ENCODE peak calls at places on chromosomes 2 and 18, in four cellular contexts. R is DND-41, F is colonic mucosa, S is PC-3. Z is an unnamed sample. For H3K36me3, the result is how much of the 10 kb centered on the place peaks cover.

GRCh38 chr2:19256239-19256638 is 102.2 kb downstream of the OSR1 start:
- DNase-seq in R (no peak), S (peak), F (no peak), Z (no peak)

GRCh38 chr2:151437630-151438029 is 27.9 kb downstream of the RIF1 start:
- DNase-seq in R (no peak), F (no peak), S (peak), Z (peak)

GRCh38 chr2:44778221-44778654 is 163.3 kb upstream of the SIX3 start:
- DNase-seq in S (no peak), F (no peak), R (no peak), Z (peak)

GRCh38 chr2:200444530-200444929 is 65.3 kb downstream of the KCTD18 start:
- DNase-seq in F (no peak), S (no peak), R (no peak), Z (no peak)

GRCh38 chr2:1645761-1646476 is 98.4 kb downstream of the PXDN start:
- DNase-seq in S (no peak), R (no peak), F (no peak), Z (no peak)

GRCh38 chr2:43192039-43192438 is 34.4 kb downstream of the ZFP36L2 start:
- DNase-seq in F (no peak), S (peak), R (peak), Z (no peak)

GRCh38 chr2:172427990-172428840 is 829 bp downstream of the ITGA6 start:
- DNase-seq in F (peak), S (peak), R (peak), Z (peak)

GRCh38 chr2:14427982-14428567 is 204.4 kb upstream of the LRATD1 start:
- DNase-seq in F (peak), R (no peak), S (peak), Z (no peak)

GRCh38 chr18:73752546-73752945 is 395.1 kb downstream of the FBXO15 start:
- DNase-seq in R (no peak), S (peak), F (no peak), Z (no peak)

GRCh38 chr2:191678437-191679110 is 638 bp downstream of the NABP1 start:
- DNase-seq in S (peak), R (peak), F (peak), Z (peak)

GRCh38 chr2:235647264-235647663 is 153.4 kb downstream of the AGAP1 start:
- DNase-seq in F (no peak), R (no peak), S (no peak), Z (no peak)

GRCh38 chr18:53534695-53535094 is 689.8 kb downstream of the MBD2 start:
- DNase-seq in F (no peak), R (no peak), S (no peak), Z (no peak)

GRCh38 chr2:74835831-74836674 is 2.1 kb downstream of the HK2 start:
- DNase-seq in R (peak), F (peak), S (peak), Z (no peak)

GRCh38 chr2:58925676-58926081 is 684.6 kb upstream of the FANCL start:
- DNase-seq in S (no peak), F (no peak), R (no peak), Z (no peak)

GRCh38 chr2:226701052-226701451 is 98.6 kb downstream of the IRS1 start:
- DNase-seq in S (no peak), F (no peak), R (no peak), Z (no peak)

GRCh38 chr2:73984922-73985317 is 210 bp downstream of the TET3 start:
- DNase-seq in R (peak), F (peak), S (peak), Z (no peak)

GRCh38 chr2:109375656-109376055 is 238.1 kb downstream of the SEPTIN10 start:
- DNase-seq in F (peak), S (no peak), R (no peak), Z (no peak)

GRCh38 chr2:118763797-118764196 is 83.7 kb downstream of the EN1 start:
- DNase-seq in F (no peak), R (no peak), S (peak), Z (no peak)

DNA sequence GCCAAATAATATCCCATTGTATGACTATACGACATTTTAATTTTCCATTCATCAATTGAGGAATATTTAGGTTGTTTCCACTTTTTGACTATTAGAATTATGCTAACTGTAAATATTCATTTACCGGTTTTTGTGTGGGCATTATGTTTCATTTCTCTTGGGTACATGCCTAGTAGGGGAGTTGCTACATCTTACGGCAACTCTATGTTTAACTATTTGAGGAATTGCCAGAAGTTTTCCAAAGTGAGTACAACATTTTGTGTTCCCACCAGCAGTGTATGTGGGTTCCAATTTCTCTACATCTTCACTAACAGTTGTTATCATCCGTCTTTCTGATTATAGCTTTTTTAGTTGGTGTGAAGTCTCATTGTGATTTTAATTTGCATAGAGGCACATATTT is 1.6 kb upstream of the KDSR start:
- DNase-seq in S (no peak), R (no peak), F (no peak), Z (no peak)
- H3K4me3 ChIP-seq in S (peak), R (peak), F (no peak), Z (no peak)

GRCh38 chr2:161576421-161576820 is 47.8 kb upstream of the SLC4A10 start:
- DNase-seq in R (peak), S (peak), F (no peak), Z (no peak)
- TF ChIP-seq CTCF in R (peak), S (peak), F (no peak), Z (peak)

GRCh38 chr18:49486959-49487710 is at the start of gene C18orf32:
- DNase-seq in R (peak), S (peak), F (peak), Z (peak)

GRCh38 chr18:49486617-49486958 is 446 bp downstream of the C18orf32 start:
- DNase-seq in S (no peak), F (no peak), R (no peak), Z (no peak)

GRCh38 chr18:49491534-49491856 is 4.5 kb upstream of the C18orf32 start:
- DNase-seq in S (no peak), R (no peak), F (no peak), Z (no peak)

GRCh38 chr18:49490246-49490762 is 3.3 kb upstream of the C18orf32 start:
- DNase-seq in R (no peak), S (no peak), F (no peak), Z (no peak)

GRCh38 chr18:49487711-49488310 is 777 bp upstream of the C18orf32 start:
- DNase-seq in S (no peak), R (peak), F (no peak), Z (no peak)
- H3K36me3 ChIP-seq in S (under half), R (half or more), F (under half), Z (under half)

DNA sequence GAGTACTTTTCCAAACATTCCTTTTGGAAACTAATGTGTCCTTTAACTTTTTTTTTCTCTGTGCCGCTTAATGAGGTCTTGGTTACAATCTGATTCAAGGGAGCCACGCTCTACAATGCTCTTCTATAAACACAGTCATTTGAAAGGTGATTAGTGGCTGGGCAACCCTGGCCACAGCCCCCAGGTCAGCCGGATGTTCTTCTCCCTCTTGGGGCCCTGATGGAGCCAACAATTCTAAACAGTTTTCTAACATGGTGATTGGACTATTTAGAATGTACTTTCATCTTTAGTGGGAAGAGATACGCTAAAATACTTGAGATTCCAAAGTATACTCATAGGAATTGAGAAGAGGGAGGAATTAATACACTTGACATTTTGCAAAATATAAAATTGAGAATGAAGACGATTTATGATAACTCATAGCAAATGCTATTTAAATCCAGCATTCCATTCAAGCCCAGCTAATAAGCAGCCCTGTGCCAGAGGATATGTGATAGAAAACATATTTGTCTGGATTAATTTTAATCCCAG is 83.7 kb upstream of the MBOAT2 start:
- DNase-seq in S (no peak), R (no peak), F (no peak), Z (no peak)
- H3K4me3 ChIP-seq in S (no peak), R (no peak), F (no peak), Z (no peak)

GRCh38 chr2:217988014-217988839 is 14.6 kb downstream of the TNS1 start:
- DNase-seq in R (peak), F (peak), S (peak), Z (peak)

GRCh38 chr2:217990389-217990788 is 12.4 kb downstream of the TNS1 start:
- DNase-seq in F (no peak), R (no peak), S (no peak), Z (no peak)

GRCh38 chr2:217987391-217987790 is 15.4 kb downstream of the TNS1 start:
- DNase-seq in R (no peak), S (no peak), F (no peak), Z (no peak)

GRCh38 chr2:217989221-217989948 is 13.4 kb downstream of the TNS1 start:
- DNase-seq in F (no peak), S (no peak), R (no peak), Z (no peak)

DNA sequence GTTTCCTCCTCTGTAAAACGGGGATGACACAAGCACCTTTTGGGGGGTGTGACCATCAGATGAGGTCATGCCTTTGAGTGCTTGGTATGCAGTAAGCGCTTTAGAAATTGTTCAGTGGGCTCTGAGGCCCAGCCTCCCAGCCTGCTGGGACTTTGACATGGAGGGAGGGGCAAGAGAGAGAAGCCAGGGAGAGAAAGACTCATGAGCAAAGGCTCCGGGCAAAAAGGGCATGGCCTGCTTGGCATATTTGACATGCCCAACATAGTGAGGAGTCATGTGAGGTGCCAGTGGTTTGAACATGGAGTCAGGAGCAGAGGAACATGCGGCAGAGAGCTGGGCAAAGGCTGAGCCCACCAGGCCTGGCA is 14.0 kb downstream of the TNS1 start:
- DNase-seq in S (no peak), F (no peak), R (no peak), Z (no peak)
- TF ChIP-seq CTCF in S (no peak), F (no peak), R (no peak), Z (no peak)

DNA sequence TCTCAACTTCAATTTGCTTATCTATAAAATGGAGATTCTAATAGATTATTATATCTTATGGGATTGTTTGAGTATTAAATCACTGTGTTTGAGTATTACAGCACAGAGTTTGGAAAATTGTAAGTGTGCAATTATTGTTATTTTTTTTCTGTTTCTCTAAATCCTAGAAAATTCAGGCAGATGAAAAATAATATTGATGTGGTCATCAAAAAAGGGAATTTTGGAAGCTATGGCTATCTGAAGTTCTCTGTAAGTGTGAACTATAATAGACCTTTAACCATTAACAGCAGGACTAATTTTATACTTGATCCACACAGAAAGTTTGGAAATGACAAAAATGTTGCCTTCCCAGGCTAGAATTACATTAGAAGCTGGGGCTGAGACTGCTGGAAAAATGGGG is 393.2 kb downstream of the SUCLG1 start:
- DNase-seq in R (no peak), S (no peak), F (no peak), Z (no peak)
- H3K36me3 ChIP-seq in R (under half), S (under half), F (under half), Z (under half)

GRCh38 chr2:36951574-36951973 is 14.8 kb downstream of the STRN start:
- DNase-seq in F (no peak), S (peak), R (no peak), Z (no peak)

GRCh38 chr2:36952748-36953197 is 13.6 kb downstream of the STRN start:
- DNase-seq in F (no peak), R (no peak), S (peak), Z (no peak)

GRCh38 chr2:36949845-36950244 is 16.5 kb downstream of the STRN start:
- DNase-seq in S (no peak), F (no peak), R (no peak), Z (no peak)

GRCh38 chr2:36951030-36951518 is 15.3 kb downstream of the STRN start:
- DNase-seq in R (no peak), S (no peak), F (no peak), Z (no peak)
- H3K4me3 ChIP-seq in R (no peak), S (no peak), F (no peak), Z (no peak)

DNA sequence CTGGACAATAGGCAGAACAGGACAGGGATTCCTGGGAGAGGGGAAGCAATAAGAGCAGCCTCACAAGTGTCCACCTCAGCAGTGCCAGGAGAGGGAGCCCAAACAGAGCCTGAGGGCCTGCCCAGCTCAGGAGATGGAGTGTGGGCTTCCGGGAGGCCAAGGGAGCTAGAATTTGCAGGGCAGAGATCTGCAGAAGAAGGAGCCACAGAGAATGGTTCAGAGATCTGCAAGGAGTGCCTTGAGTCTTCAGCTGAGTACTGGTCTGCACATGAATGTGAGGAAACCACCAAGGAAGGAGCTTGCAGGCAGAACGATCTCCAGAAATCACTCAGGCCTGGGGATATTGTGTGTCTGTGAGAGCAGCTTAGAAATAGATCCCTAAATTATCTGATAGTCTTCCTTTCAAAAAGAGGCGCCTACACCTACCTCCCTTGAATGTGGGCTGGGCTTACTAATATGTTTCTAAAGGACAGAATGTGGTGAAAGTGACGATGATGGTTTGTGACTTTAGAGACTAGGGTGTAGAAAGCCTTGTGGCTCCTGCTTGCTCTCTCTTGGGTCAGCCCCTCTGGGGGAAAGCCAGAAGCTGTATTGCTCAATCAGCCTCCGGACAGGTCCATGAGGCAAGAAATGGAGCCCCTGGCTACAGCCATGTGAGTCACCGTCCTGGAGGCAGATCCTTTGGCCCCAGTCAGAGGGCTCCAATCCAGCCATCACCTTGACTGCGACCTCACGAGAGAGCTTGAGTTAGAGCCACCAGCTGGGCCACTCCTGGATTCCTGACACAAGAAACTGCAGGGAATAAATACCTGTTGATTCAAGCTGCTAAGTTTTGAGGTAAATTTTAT is 7.6 kb upstream of the LPIN1 start:
- DNase-seq in R (no peak), S (peak), F (peak), Z (no peak)
- TF ChIP-seq CTCF in R (peak), S (peak), F (peak), Z (peak)

Z was measured in GM06990.